ENCODE peak calls at places on chromosomes 6 and 20, in five cellular contexts. J, C, F, X and H are unnamed samples.

GRCh38 chr6:131073577-131073976 is 10.5 kb upstream of the EPB41L2 start:
- DNase-seq in J (no peak), C (no peak), F (no peak), X (no peak), H (no peak)

GRCh38 chr6:63380265-63380664 is 60.5 kb upstream of the LGSN start:
- DNase-seq in J (no peak), C (no peak), F (no peak), X (no peak), H (no peak)

GRCh38 chr20:45347297-45347935 is 808 bp downstream of the SDC4 start:
- DNase-seq in J (no peak), C (no peak), F (no peak), X (no peak), H (no peak)

GRCh38 chr6:123533862-123534261 is 102.9 kb downstream of the TRDN start:
- DNase-seq in J (no peak), C (no peak), F (no peak), X (no peak), H (no peak)

GRCh38 chr6:25652007-25652515 is at the start of gene SCGN:
- DNase-seq in J (peak; percentile 77), C (no peak), F (no peak), X (peak; percentile 92), H (no peak)

GRCh38 chr6:136964368-136964767 is 42.3 kb downstream of the SLC35D3 start:
- DNase-seq in J (no peak), C (no peak), F (no peak), X (no peak), H (no peak)

GRCh38 chr6:158611039-158611438 is 33.5 kb downstream of the DYNLT1 start:
- DNase-seq in J (no peak), C (no peak), F (no peak), X (no peak), H (no peak)

GRCh38 chr20:53826597-53827291 is 233.1 kb upstream of the ZNF217 start:
- DNase-seq in J (no peak), C (no peak), F (no peak), X (no peak), H (no peak)

GRCh38 chr6:119027465-119027864 is 51.0 kb downstream of the FAM184A start:
- DNase-seq in J (no peak), C (no peak), F (no peak), X (no peak), H (no peak)

GRCh38 chr6:37965964-37966676 is 146.6 kb downstream of the ZFAND3 start:
- DNase-seq in J (no peak), C (no peak), F (no peak), X (no peak), H (no peak)

GRCh38 chr20:50048420-50049166 is 64.4 kb downstream of the UBE2V1 start:
- DNase-seq in J (peak; percentile 43), C (no peak), F (no peak), X (no peak), H (no peak)

GRCh38 chr6:164439331-164439730 is 870.1 kb downstream of the C6orf118 start:
- DNase-seq in J (no peak), C (no peak), F (no peak), X (no peak), H (no peak)

GRCh38 chr6:164436976-164437375 is 872.4 kb downstream of the C6orf118 start:
- DNase-seq in J (no peak), C (no peak), F (no peak), X (no peak), H (no peak)

GRCh38 chr6:164442572-164442971 is 866.8 kb downstream of the C6orf118 start:
- DNase-seq in J (no peak), C (no peak), F (no peak), X (no peak), H (no peak)
- H3K9me3 ChIP-seq in J (no peaks in the 10 kb centered on the region), C (no peaks in the 10 kb centered on the region), F (no peaks in the 10 kb centered on the region), X (no peaks in the 10 kb centered on the region), H (no peaks in the 10 kb centered on the region)

GRCh38 chr6:168309183-168309582 is 10.4 kb downstream of the DACT2 start:
- DNase-seq in J (no peak), C (no peak), F (no peak), X (no peak), H (no peak)

GRCh38 chr6:168307695-168308021 is 11.9 kb downstream of the DACT2 start:
- DNase-seq in J (no peak), C (no peak), F (no peak), X (no peak), H (no peak)

GRCh38 chr6:168309997-168310396 is 9.6 kb downstream of the DACT2 start:
- DNase-seq in J (no peak), C (no peak), F (no peak), X (no peak), H (no peak)

GRCh38 chr6:168307011-168307694 is 12.4 kb downstream of the DACT2 start:
- DNase-seq in J (no peak), C (no peak), F (no peak), X (no peak), H (no peak)

DNA sequence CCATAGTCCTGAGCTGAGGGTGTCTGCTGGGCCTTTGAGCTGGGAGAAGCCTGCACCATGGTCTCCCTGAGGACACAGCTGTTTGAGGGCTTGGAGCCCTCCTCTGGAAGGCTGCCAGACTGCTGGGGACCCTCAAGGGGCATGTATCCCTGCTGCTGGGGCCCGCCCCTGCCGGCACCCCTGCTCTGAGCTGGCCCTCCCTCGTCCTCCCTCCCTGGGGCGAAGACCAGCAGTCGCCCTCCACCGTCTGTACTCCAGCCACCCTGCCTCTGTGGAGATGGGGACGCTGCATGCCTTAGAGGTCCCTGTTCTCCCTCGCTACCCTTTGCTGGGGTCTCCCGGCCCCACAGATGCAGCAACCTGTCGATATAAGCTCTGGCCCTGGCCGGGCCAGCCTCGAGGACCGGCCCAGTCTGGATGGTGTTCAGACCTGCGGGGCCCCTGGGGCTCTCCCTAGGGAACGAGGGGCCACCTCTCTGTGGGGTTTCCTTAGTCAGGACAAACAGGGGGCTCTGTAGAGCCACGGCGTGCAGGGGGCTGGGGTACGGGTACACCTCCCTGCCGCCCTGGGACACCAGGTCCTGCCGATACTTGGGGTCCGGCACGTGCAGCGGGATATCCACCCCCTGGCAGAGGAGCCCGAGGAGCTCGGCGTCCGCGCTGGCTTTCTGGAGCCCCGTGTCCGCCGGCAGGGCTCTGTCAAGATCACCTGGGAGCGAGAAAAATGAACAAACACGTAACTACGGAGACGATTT is 11.0 kb downstream of the DACT2 start:
- DNase-seq in J (no peak), C (no peak), F (no peak), X (no peak), H (no peak)
- H3K9me3 ChIP-seq in J (no peaks in the 10 kb centered on the region), C (no peaks in the 10 kb centered on the region), F (no peaks in the 10 kb centered on the region), X (no peaks in the 10 kb centered on the region), H (no peaks in the 10 kb centered on the region)

DNA sequence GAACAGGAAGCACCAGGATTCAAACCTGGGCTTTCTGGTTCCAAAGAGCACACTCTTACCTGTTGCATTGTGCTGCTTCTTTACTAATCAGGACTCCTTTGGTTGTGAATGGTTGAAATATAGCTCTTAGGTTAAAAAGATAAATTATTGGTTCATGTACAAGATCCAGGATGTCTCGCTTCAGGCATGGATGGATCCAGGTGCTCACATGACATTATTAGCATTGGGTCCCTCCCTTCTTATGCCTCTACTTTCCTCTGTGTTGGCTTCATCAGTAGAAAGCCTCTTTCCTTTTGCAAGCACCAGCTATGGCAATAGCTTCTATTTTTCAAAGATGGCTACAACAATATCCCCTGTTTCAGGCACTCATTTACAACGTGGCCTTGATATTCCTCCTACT is 217.7 kb upstream of the SULF2 start:
- DNase-seq in J (no peak), C (no peak), F (no peak), X (no peak), H (no peak)
- H3K9me3 ChIP-seq in J (no peaks in the 10 kb centered on the region), C (no peaks in the 10 kb centered on the region), F (no peaks in the 10 kb centered on the region), X (no peaks in the 10 kb centered on the region), H (peaks cover 3% of the 10 kb centered on the region)

DNA sequence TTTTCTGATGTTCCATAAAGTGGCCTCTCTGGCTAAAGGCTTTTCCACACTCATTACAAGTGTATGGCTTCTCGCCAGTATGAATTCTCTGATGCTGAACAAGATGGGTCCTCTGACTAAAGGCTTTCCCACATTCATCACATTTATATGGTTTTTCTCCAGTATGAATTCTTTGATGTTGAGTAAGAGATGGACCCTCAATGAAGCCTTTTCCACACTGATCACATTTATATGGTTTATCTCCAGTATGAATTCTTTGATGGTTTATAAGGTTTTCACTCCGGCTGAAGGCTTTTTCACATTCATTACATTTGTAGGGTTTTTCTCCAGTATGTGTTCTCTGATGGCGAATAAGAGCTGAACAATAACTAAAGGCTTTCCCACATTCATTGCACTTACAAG is 20.4 kb downstream of the ZNF184 start:
- DNase-seq in J (no peak), C (no peak), F (no peak), X (no peak), H (no peak)
- H3K9me3 ChIP-seq in J (peaks cover 11% of the 10 kb centered on the region), C (peaks cover 68% of the 10 kb centered on the region), F (peaks cover 5% of the 10 kb centered on the region), X (no peaks in the 10 kb centered on the region), H (peaks cover 80% of the 10 kb centered on the region)

DNA sequence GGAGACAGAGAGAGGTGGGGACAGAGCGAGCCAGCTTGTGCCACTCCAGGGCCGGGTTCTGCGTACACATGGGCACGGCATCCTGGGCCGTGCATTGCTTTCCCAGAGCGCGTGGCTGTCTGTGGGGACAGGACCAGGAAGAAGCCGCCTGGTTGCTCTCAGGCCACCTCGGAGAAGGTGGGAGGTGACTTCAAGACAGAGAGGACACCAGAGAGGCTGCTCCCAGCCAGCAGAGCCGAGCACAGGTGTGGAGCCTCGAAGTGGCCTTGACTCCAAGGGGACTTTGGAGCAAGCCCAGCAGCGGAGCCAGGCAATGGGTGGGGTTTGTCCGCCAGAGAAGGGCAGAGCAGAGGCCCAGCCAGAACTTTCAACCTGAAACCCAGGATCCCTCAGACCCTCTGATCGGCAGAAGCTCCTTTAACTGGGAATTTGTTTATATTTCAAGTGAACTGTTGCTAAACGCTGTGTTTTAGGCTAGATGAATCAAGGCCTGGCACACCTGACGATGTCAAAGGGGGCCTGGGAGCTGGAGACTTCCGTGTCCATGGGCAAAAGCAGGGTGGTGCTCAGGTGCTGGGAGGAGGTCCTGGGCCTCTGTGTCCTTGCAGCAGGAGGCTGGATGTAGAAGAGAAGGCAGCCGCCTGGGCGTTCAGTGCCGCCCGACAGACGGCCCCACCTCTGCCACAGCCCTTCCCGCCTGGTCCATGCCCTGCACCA is 262.1 kb downstream of the DLL1 start:
- DNase-seq in J (no peak), C (no peak), F (no peak), X (no peak), H (no peak)
- H3K9me3 ChIP-seq in J (no peaks in the 10 kb centered on the region), C (no peaks in the 10 kb centered on the region), F (no peaks in the 10 kb centered on the region), X (no peaks in the 10 kb centered on the region), H (no peaks in the 10 kb centered on the region)

DNA sequence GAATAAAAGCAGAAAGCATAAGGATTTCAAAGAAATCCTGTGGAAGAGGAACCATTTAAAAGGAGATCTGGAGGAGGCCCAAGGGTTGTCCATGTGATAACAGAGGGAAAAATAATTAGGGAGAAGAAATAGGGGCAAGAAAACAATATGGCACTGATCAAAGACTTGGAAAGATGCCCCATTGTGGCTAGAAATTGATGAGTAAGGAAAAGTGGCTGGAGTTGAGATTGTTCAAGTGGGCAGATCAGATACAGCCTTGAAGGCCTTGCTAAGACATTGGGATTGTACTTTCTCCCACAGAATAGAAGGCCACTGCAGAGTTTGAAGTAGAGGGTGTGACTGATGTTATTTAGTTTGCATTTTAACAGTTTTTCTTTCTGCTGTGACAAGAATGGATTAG is 213.3 kb downstream of the CBLN4 start:
- DNase-seq in J (no peak), C (no peak), F (no peak), X (no peak), H (no peak)
- H3K9me3 ChIP-seq in J (no peaks in the 10 kb centered on the region), C (no peaks in the 10 kb centered on the region), F (no peaks in the 10 kb centered on the region), X (no peaks in the 10 kb centered on the region), H (no peaks in the 10 kb centered on the region)

DNA sequence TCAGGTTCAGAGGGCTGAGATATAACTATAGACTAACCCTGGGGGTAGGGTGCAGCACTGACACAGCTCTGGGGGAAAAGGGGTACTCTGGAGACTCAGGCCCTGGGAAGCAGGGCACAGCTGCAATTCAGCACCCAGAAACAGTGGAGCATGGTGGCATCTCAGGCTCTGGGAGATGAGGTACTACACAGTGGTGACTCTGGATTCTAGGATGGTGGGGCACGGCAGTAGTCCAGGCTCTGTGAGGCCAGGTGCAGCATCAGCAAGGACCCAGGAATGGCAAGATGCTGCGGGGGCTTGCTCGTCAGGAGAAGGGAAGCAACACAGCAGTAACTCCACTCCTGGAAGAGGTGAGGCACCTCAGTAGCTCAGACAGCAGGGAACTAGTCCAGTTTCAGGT is 271.5 kb upstream of the MOCS1 start:
- DNase-seq in J (no peak), C (no peak), F (no peak), X (no peak), H (no peak)
- H3K9me3 ChIP-seq in J (no peaks in the 10 kb centered on the region), C (no peaks in the 10 kb centered on the region), F (no peaks in the 10 kb centered on the region), X (no peaks in the 10 kb centered on the region), H (peaks cover 3% of the 10 kb centered on the region)